ENCODE peak calls at places on chromosome 16, in seven cellular contexts. One of them, this sample, is unnamed.

GRCh38 chr16:71917900-71918299 is 22.6 kb downstream of the IST1 start:
- DNase-seq in CD8-positive, alpha-beta T cell: no peak
- DNase-seq in tibial artery: no peak
- DNase-seq in NCI-H1417: no peak
- DNase-seq in epithelial cell of proximal tubule: no peak
- DNase-seq in T-helper 1 cell: no peak
- DNase-seq in HFFc6: peak; percentile 85
- DNase-seq in this sample: no peak

GRCh38 chr16:88613-89012 is 10.6 kb downstream of the MPG start:
- DNase-seq in CD8-positive, alpha-beta T cell: no peak
- DNase-seq in tibial artery: no peak
- DNase-seq in NCI-H1417: no peak
- DNase-seq in HFFc6: no peak
- DNase-seq in T-helper 1 cell: no peak
- DNase-seq in epithelial cell of proximal tubule: no peak
- DNase-seq in this sample: no peak

GRCh38 chr16:61391835-61392234 is 644.4 kb downstream of the CDH8 start:
- DNase-seq in epithelial cell of proximal tubule: no peak
- DNase-seq in CD8-positive, alpha-beta T cell: no peak
- DNase-seq in T-helper 1 cell: no peak
- DNase-seq in tibial artery: no peak
- DNase-seq in NCI-H1417: no peak
- DNase-seq in HFFc6: no peak
- DNase-seq in this sample: no peak

GRCh38 chr16:69481901-69482341 is 57.5 kb downstream of the CYB5B start:
- DNase-seq in CD8-positive, alpha-beta T cell: no peak
- DNase-seq in tibial artery: peak; percentile 93
- DNase-seq in HFFc6: no peak
- DNase-seq in T-helper 1 cell: no peak
- DNase-seq in epithelial cell of proximal tubule: no peak
- DNase-seq in NCI-H1417: no peak
- DNase-seq in this sample: no peak

GRCh38 chr16:29738514-29738913 is 7.3 kb downstream of the C16orf54 start:
- DNase-seq in tibial artery: no peak
- DNase-seq in HFFc6: no peak
- DNase-seq in CD8-positive, alpha-beta T cell: peak; percentile 58
- DNase-seq in T-helper 1 cell: no peak
- DNase-seq in epithelial cell of proximal tubule: no peak
- DNase-seq in NCI-H1417: no peak
- DNase-seq in this sample: no peak

GRCh38 chr16:4351880-4352279 is 759 bp upstream of the PAM16 start:
- DNase-seq in CD8-positive, alpha-beta T cell: no peak
- DNase-seq in HFFc6: peak; percentile 47
- DNase-seq in tibial artery: no peak
- DNase-seq in T-helper 1 cell: no peak
- DNase-seq in NCI-H1417: no peak
- DNase-seq in epithelial cell of proximal tubule: no peak
- DNase-seq in this sample: no peak

GRCh38 chr16:72658888-72659717 is 388.8 kb downstream of the ZFHX3 start:
- DNase-seq in HFFc6: peak; percentile 12
- DNase-seq in T-helper 1 cell: no peak
- DNase-seq in CD8-positive, alpha-beta T cell: no peak
- DNase-seq in NCI-H1417: no peak
- DNase-seq in tibial artery: no peak
- DNase-seq in epithelial cell of proximal tubule: no peak
- DNase-seq in this sample: no peak

GRCh38 chr16:1941162-1941923 is 1.7 kb downstream of the MSRB1 start:
- DNase-seq in HFFc6: no peak
- DNase-seq in T-helper 1 cell: no peak
- DNase-seq in CD8-positive, alpha-beta T cell: no peak
- DNase-seq in NCI-H1417: no peak
- DNase-seq in epithelial cell of proximal tubule: peak; percentile 70
- DNase-seq in tibial artery: no peak
- DNase-seq in this sample: no peak

GRCh38 chr16:21184834-21185233 is 26.4 kb downstream of the LDAF1 start:
- DNase-seq in CD8-positive, alpha-beta T cell: no peak
- DNase-seq in HFFc6: no peak
- DNase-seq in tibial artery: no peak
- DNase-seq in T-helper 1 cell: no peak
- DNase-seq in epithelial cell of proximal tubule: no peak
- DNase-seq in NCI-H1417: no peak
- DNase-seq in this sample: no peak

GRCh38 chr16:30893082-30893743 is 664 bp downstream of the BCL7C start:
- DNase-seq in NCI-H1417: peak; percentile 33
- DNase-seq in CD8-positive, alpha-beta T cell: peak; percentile 22
- DNase-seq in tibial artery: no peak
- DNase-seq in T-helper 1 cell: no peak
- DNase-seq in epithelial cell of proximal tubule: no peak
- DNase-seq in HFFc6: no peak
- DNase-seq in this sample: no peak

GRCh38 chr16:16150117-16150877 is 73.0 kb downstream of the ABCC6 start:
- DNase-seq in T-helper 1 cell: no peak
- DNase-seq in HFFc6: no peak
- DNase-seq in tibial artery: peak; percentile 44
- DNase-seq in epithelial cell of proximal tubule: no peak
- DNase-seq in CD8-positive, alpha-beta T cell: no peak
- DNase-seq in NCI-H1417: no peak
- DNase-seq in this sample: no peak

GRCh38 chr16:87919681-87919994 is 16.7 kb downstream of the CA5A start:
- DNase-seq in CD8-positive, alpha-beta T cell: no peak
- DNase-seq in HFFc6: no peak
- DNase-seq in tibial artery: no peak
- DNase-seq in T-helper 1 cell: no peak
- DNase-seq in NCI-H1417: no peak
- DNase-seq in epithelial cell of proximal tubule: no peak
- DNase-seq in this sample: no peak

GRCh38 chr16:82639666-82640336 is 13.0 kb downstream of the CDH13 start:
- DNase-seq in tibial artery: no peak
- DNase-seq in HFFc6: peak; percentile 44
- DNase-seq in epithelial cell of proximal tubule: no peak
- DNase-seq in NCI-H1417: peak; percentile 7
- DNase-seq in CD8-positive, alpha-beta T cell: peak; percentile 33
- DNase-seq in T-helper 1 cell: peak; percentile 10
- DNase-seq in this sample: no peak

GRCh38 chr16:89363621-89364393 is 126.6 kb downstream of the ANKRD11 start:
- DNase-seq in CD8-positive, alpha-beta T cell: peak; percentile 60
- DNase-seq in epithelial cell of proximal tubule: no peak
- DNase-seq in HFFc6: peak; percentile 64
- DNase-seq in T-helper 1 cell: no peak
- DNase-seq in NCI-H1417: no peak
- DNase-seq in tibial artery: no peak
- DNase-seq in this sample: no peak

GRCh38 chr16:52976539-52977167 is 76.0 kb downstream of the CHD9NB start:
- DNase-seq in NCI-H1417: no peak
- DNase-seq in HFFc6: peak; percentile 28
- DNase-seq in tibial artery: no peak
- DNase-seq in T-helper 1 cell: no peak
- DNase-seq in CD8-positive, alpha-beta T cell: no peak
- DNase-seq in epithelial cell of proximal tubule: no peak
- DNase-seq in this sample: no peak

GRCh38 chr16:46562979-46563378 is 58.2 kb downstream of the SHCBP1 start:
- DNase-seq in NCI-H1417: no peak
- DNase-seq in CD8-positive, alpha-beta T cell: no peak
- DNase-seq in HFFc6: no peak
- DNase-seq in tibial artery: no peak
- DNase-seq in T-helper 1 cell: no peak
- DNase-seq in epithelial cell of proximal tubule: no peak
- DNase-seq in this sample: no peak

GRCh38 chr16:84720180-84720579 is 20.4 kb downstream of the USP10 start:
- DNase-seq in CD8-positive, alpha-beta T cell: no peak
- DNase-seq in tibial artery: no peak
- DNase-seq in NCI-H1417: no peak
- DNase-seq in T-helper 1 cell: no peak
- DNase-seq in epithelial cell of proximal tubule: no peak
- DNase-seq in HFFc6: peak; percentile 19
- DNase-seq in this sample: no peak

GRCh38 chr16:66007717-66008116 is 358.8 kb upstream of the CDH5 start:
- DNase-seq in epithelial cell of proximal tubule: no peak
- DNase-seq in CD8-positive, alpha-beta T cell: no peak
- DNase-seq in NCI-H1417: no peak
- DNase-seq in tibial artery: no peak
- DNase-seq in HFFc6: peak; percentile 58
- DNase-seq in T-helper 1 cell: no peak
- DNase-seq in this sample: peak; percentile 68

GRCh38 chr16:87335968-87336849 is 19.0 kb upstream of the C16orf95 start:
- DNase-seq in T-helper 1 cell: no peak
- DNase-seq in tibial artery: no peak
- DNase-seq in HFFc6: no peak
- DNase-seq in epithelial cell of proximal tubule: no peak
- DNase-seq in CD8-positive, alpha-beta T cell: no peak
- DNase-seq in NCI-H1417: no peak
- DNase-seq in this sample: no peak

GRCh38 chr16:10668322-10669045 is 26.2 kb downstream of the TEKT5 start:
- DNase-seq in T-helper 1 cell: no peak
- DNase-seq in NCI-H1417: no peak
- DNase-seq in epithelial cell of proximal tubule: no peak
- DNase-seq in CD8-positive, alpha-beta T cell: no peak
- DNase-seq in tibial artery: no peak
- DNase-seq in HFFc6: no peak
- DNase-seq in this sample: no peak

GRCh38 chr16:50195276-50195675 is 42.2 kb downstream of the TENT4B start:
- DNase-seq in tibial artery: no peak
- DNase-seq in HFFc6: peak; percentile 63
- DNase-seq in CD8-positive, alpha-beta T cell: no peak
- DNase-seq in NCI-H1417: no peak
- DNase-seq in epithelial cell of proximal tubule: no peak
- DNase-seq in T-helper 1 cell: no peak
- DNase-seq in this sample: no peak

GRCh38 chr16:87895641-87896141 is 26.4 kb upstream of the SLC7A5 start:
- DNase-seq in NCI-H1417: no peak
- DNase-seq in CD8-positive, alpha-beta T cell: peak; percentile 62
- DNase-seq in tibial artery: no peak
- DNase-seq in HFFc6: peak; percentile 81
- DNase-seq in epithelial cell of proximal tubule: no peak
- DNase-seq in T-helper 1 cell: no peak
- DNase-seq in this sample: no peak

GRCh38 chr16:47143329-47143676 is 442 bp downstream of the NETO2 start:
- DNase-seq in T-helper 1 cell: peak; percentile 27
- DNase-seq in HFFc6: peak; percentile 18
- DNase-seq in CD8-positive, alpha-beta T cell: peak; percentile 50
- DNase-seq in NCI-H1417: peak; percentile 88
- DNase-seq in tibial artery: peak; percentile 26
- DNase-seq in epithelial cell of proximal tubule: no peak
- DNase-seq in this sample: no peak

GRCh38 chr16:11354733-11355574 is 9.7 kb downstream of the RMI2 start:
- DNase-seq in NCI-H1417: no peak
- DNase-seq in epithelial cell of proximal tubule: no peak
- DNase-seq in CD8-positive, alpha-beta T cell: peak; percentile 79
- DNase-seq in T-helper 1 cell: no peak
- DNase-seq in HFFc6: no peak
- DNase-seq in tibial artery: no peak
- DNase-seq in this sample: no peak

GRCh38 chr16:11134722-11135121 is 121.3 kb downstream of the SOCS1 start:
- DNase-seq in epithelial cell of proximal tubule: no peak
- DNase-seq in tibial artery: no peak
- DNase-seq in T-helper 1 cell: no peak
- DNase-seq in HFFc6: no peak
- DNase-seq in NCI-H1417: no peak
- DNase-seq in CD8-positive, alpha-beta T cell: no peak
- DNase-seq in this sample: no peak

GRCh38 chr16:25823891-25824290 is 132.1 kb downstream of the HS3ST4 start:
- DNase-seq in T-helper 1 cell: no peak
- DNase-seq in NCI-H1417: no peak
- DNase-seq in HFFc6: no peak
- DNase-seq in epithelial cell of proximal tubule: no peak
- DNase-seq in tibial artery: no peak
- DNase-seq in CD8-positive, alpha-beta T cell: no peak
- DNase-seq in this sample: no peak

GRCh38 chr16:50389900-50390896 is 21.4 kb upstream of the BRD7 start:
- DNase-seq in tibial artery: no peak
- DNase-seq in HFFc6: no peak
- DNase-seq in CD8-positive, alpha-beta T cell: no peak
- DNase-seq in NCI-H1417: no peak
- DNase-seq in epithelial cell of proximal tubule: no peak
- DNase-seq in T-helper 1 cell: no peak
- DNase-seq in this sample: no peak

GRCh38 chr16:50274771-50275415 is 8.5 kb downstream of the ADCY7 start:
- DNase-seq in NCI-H1417: no peak
- DNase-seq in CD8-positive, alpha-beta T cell: no peak
- DNase-seq in T-helper 1 cell: no peak
- DNase-seq in tibial artery: no peak
- DNase-seq in epithelial cell of proximal tubule: no peak
- DNase-seq in HFFc6: no peak
- DNase-seq in this sample: no peak

GRCh38 chr16:73014768-73015167 is 33.2 kb downstream of the ZFHX3 start:
- DNase-seq in HFFc6: no peak
- DNase-seq in epithelial cell of proximal tubule: no peak
- DNase-seq in CD8-positive, alpha-beta T cell: no peak
- DNase-seq in T-helper 1 cell: no peak
- DNase-seq in tibial artery: no peak
- DNase-seq in NCI-H1417: no peak
- DNase-seq in this sample: no peak

GRCh38 chr16:75462804-75463203 is 1.7 kb downstream of the TMEM170A start:
- DNase-seq in epithelial cell of proximal tubule: no peak
- DNase-seq in NCI-H1417: no peak
- DNase-seq in CD8-positive, alpha-beta T cell: no peak
- DNase-seq in tibial artery: no peak
- DNase-seq in T-helper 1 cell: no peak
- DNase-seq in HFFc6: no peak
- DNase-seq in this sample: no peak

GRCh38 chr16:73152731-73153130 is 104.8 kb upstream of the ZFHX3 start:
- DNase-seq in CD8-positive, alpha-beta T cell: no peak
- DNase-seq in tibial artery: no peak
- DNase-seq in NCI-H1417: peak; percentile 6
- DNase-seq in T-helper 1 cell: no peak
- DNase-seq in HFFc6: no peak
- DNase-seq in epithelial cell of proximal tubule: no peak
- DNase-seq in this sample: no peak

GRCh38 chr16:27414803-27415431 is 12.9 kb downstream of the IL21R start:
- DNase-seq in T-helper 1 cell: no peak
- DNase-seq in tibial artery: no peak
- DNase-seq in NCI-H1417: no peak
- DNase-seq in HFFc6: no peak
- DNase-seq in CD8-positive, alpha-beta T cell: no peak
- DNase-seq in epithelial cell of proximal tubule: no peak
- DNase-seq in this sample: no peak

GRCh38 chr16:30805370-30806169 is 18.6 kb upstream of the ZNF629 start:
- DNase-seq in NCI-H1417: peak; percentile 85
- DNase-seq in T-helper 1 cell: no peak
- DNase-seq in epithelial cell of proximal tubule: no peak
- DNase-seq in tibial artery: peak; percentile 86
- DNase-seq in HFFc6: peak; percentile 56
- DNase-seq in CD8-positive, alpha-beta T cell: peak; percentile 65
- DNase-seq in this sample: no peak